ENCODE peak calls at places on chromosomes 3 and 15, in four cellular contexts. D is iPS DF 19.7; Z is effector CD4-positive, alpha-beta T cell; S is stromal cell of bone marrow. G is an unnamed sample.

GRCh38 chr3:183477801-183478456 is 49.5 kb upstream of the MCF2L2 start:
- DNase-seq in Z (no peak), D (no peak), S (no peak), G (no peak)

GRCh38 chr3:106124818-106125217 is 256.0 kb upstream of the CBLB start:
- DNase-seq in Z (no peak), S (no peak), D (no peak), G (no peak)

GRCh38 chr15:74530771-74531143 is 10.3 kb upstream of the ARID3B start:
- DNase-seq in D (no peak), S (no peak), Z (no peak), G (no peak)

GRCh38 chr15:77508541-77509505 is 88.1 kb downstream of the HMG20A start:
- DNase-seq in D (no peak), Z (no peak), S (peak), G (peak)

GRCh38 chr3:50365080-50365841 is 5.9 kb upstream of the TMEM115 start:
- DNase-seq in Z (peak), S (peak), D (no peak), G (peak)

GRCh38 chr3:8769088-8769822 is at the start of gene OXTR:
- DNase-seq in Z (peak), D (peak), S (no peak), G (peak)

GRCh38 chr3:175983369-175983768 is 1124.2 kb downstream of the NAALADL2 start:
- DNase-seq in S (no peak), Z (no peak), D (no peak), G (no peak)

GRCh38 chr3:143514874-143515273 is 333.4 kb downstream of the SLC9A9 start:
- DNase-seq in D (no peak), S (no peak), Z (no peak), G (no peak)

GRCh38 chr15:78000089-78000926 is 77.2 kb downstream of the TBC1D2B start:
- DNase-seq in D (peak), Z (peak), S (no peak), G (peak)

GRCh38 chr3:13825317-13825590 is 54.6 kb downstream of the WNT7A start:
- DNase-seq in Z (no peak), D (no peak), S (no peak), G (no peak)

GRCh38 chr3:107241217-107241616 is 136.0 kb upstream of the CCDC54 start:
- DNase-seq in D (no peak), Z (no peak), S (no peak), G (no peak)

GRCh38 chr3:119759962-119760361 is 21.9 kb upstream of the NR1I2 start:
- DNase-seq in Z (no peak), S (no peak), D (no peak), G (no peak)

GRCh38 chr15:89822951-89823701 is 8.5 kb upstream of the ANPEP start:
- DNase-seq in S (peak), D (no peak), Z (no peak), G (no peak)

GRCh38 chr15:67198157-67198754 is 56.2 kb downstream of the AAGAB start:
- DNase-seq in D (no peak), Z (no peak), S (no peak), G (no peak)

GRCh38 chr3:73625124-73625665 is 454 bp upstream of the PDZRN3 start:
- DNase-seq in D (no peak), S (peak), Z (no peak), G (peak)

GRCh38 chr15:68407886-68408500 is 24.0 kb downstream of the ITGA11 start:
- DNase-seq in S (no peak), Z (no peak), D (no peak), G (no peak)

GRCh38 chr3:122947621-122948202 is 79.9 kb downstream of the SEMA5B start:
- DNase-seq in S (no peak), Z (no peak), D (no peak), G (peak)

GRCh38 chr15:59191855-59192237 is 14.8 kb upstream of the LDHAL6B start:
- DNase-seq in D (no peak), Z (no peak), S (peak), G (peak)

GRCh38 chr3:97131476-97131875 is 317.1 kb downstream of the EPHA6 start:
- DNase-seq in Z (no peak), S (no peak), D (no peak), G (no peak)

GRCh38 chr3:52197499-52197841 is 490 bp upstream of the ALAS1 start:
- DNase-seq in D (no peak), S (no peak), Z (no peak), G (no peak)

GRCh38 chr15:48682949-48683651 is 37.6 kb upstream of the FBN1 start:
- DNase-seq in Z (no peak), S (peak), D (no peak), G (no peak)

GRCh38 chr15:64893481-64894394 is 18.0 kb upstream of the ANKDD1A start:
- DNase-seq in Z (peak), S (peak), D (peak), G (peak)

GRCh38 chr3:123295901-123296250 is 94.1 kb downstream of the SEC22A start:
- DNase-seq in S (no peak), D (no peak), Z (no peak), G (no peak)

GRCh38 chr3:71226565-71227281 is 356.8 kb downstream of the FOXP1 start:
- DNase-seq in S (no peak), Z (peak), D (no peak), G (no peak)

GRCh38 chr3:123123716-123124616 is 57.1 kb downstream of the PDIA5 start:
- DNase-seq in Z (no peak), D (no peak), S (no peak), G (no peak)

GRCh38 chr3:190424478-190425439 is 24.9 kb downstream of the TMEM207 start:
- DNase-seq in D (peak), Z (no peak), S (peak), G (peak)

GRCh38 chr15:85582719-85583089 is 202.3 kb downstream of the AKAP13 start:
- DNase-seq in S (no peak), D (no peak), Z (peak), G (peak)